ENCODE peak calls at places on chromosomes 7 and 10, in nine cellular contexts. R is fibroblast of lung, T is left ventricle myocardium inferior, G is right cardiac atrium, U is uterus, Q is endodermal cell, C is colonic mucosa, J is ovary, I is thoracic aorta. P is an unnamed sample.

GRCh38 chr10:55024718-55025117 is 223.7 kb upstream of the PCDH15 start:
- DNase-seq in I (no peak), G (no peak), J (no peak), Q (no peak), R (peak; percentile 11), C (no peak), T (no peak), U (no peak), P (no peak)

GRCh38 chr7:69633122-69633892 is 35.0 kb downstream of the AUTS2 start:
- DNase-seq in Q (no peak), T (no peak), R (no peak), U (no peak), G (no peak), C (no peak), I (no peak), J (no peak), P (no peak)

GRCh38 chr10:5589963-5590511 is 65.3 kb downstream of the CALML3 start:
- DNase-seq in G (no peak), I (no peak), C (no peak), R (peak; percentile 47), J (no peak), T (no peak), Q (peak; percentile 70), U (no peak), P (no peak)

GRCh38 chr10:24951201-24952145 is 933 bp downstream of the PRTFDC1 start:
- DNase-seq in C (peak; percentile 73), T (no peak), Q (peak; percentile 91), G (no peak), R (peak; percentile 81), U (peak; percentile 41), J (peak; percentile 55), I (no peak), P (no peak)

GRCh38 chr10:5317547-5318107 is 47.1 kb upstream of the UCN3 start:
- DNase-seq in Q (no peak), J (no peak), G (no peak), C (no peak), R (peak; percentile 20), T (no peak), I (no peak), U (no peak), P (no peak)

GRCh38 chr10:24938525-24938924 is 13.9 kb downstream of the PRTFDC1 start:
- DNase-seq in U (no peak), R (no peak), C (no peak), I (no peak), J (no peak), G (no peak), Q (no peak), T (no peak), P (no peak)

GRCh38 chr10:61907011-61907410 is 5.5 kb downstream of the ARID5B start:
- DNase-seq in T (no peak), C (no peak), G (no peak), J (no peak), Q (no peak), R (no peak), I (no peak), U (no peak), P (no peak)

GRCh38 chr10:22252286-22252800 is 34.5 kb upstream of the EBLN1 start:
- DNase-seq in J (peak; percentile 81), U (peak; percentile 77), C (peak; percentile 26), I (no peak), R (peak; percentile 54), T (peak; percentile 62), Q (peak; percentile 75), G (peak; percentile 73), P (peak; percentile 38)

GRCh38 chr10:62045765-62046521 is 144.4 kb downstream of the ARID5B start:
- DNase-seq in I (no peak), Q (no peak), U (no peak), R (peak; percentile 89), G (no peak), C (no peak), T (no peak), J (no peak), P (no peak)

GRCh38 chr10:97618733-97619132 is 14.6 kb downstream of the MORN4 start:
- DNase-seq in C (no peak), T (no peak), R (no peak), G (no peak), J (no peak), U (no peak), Q (no peak), I (no peak), P (no peak)

GRCh38 chr10:110742801-110743200 is 98.7 kb downstream of the RBM20 start:
- DNase-seq in U (no peak), Q (no peak), G (peak; percentile 56), T (peak; percentile 61), J (no peak), C (no peak), R (no peak), I (no peak), P (no peak)

GRCh38 chr7:69095649-69096048 is 502.6 kb upstream of the AUTS2 start:
- DNase-seq in R (no peak), C (no peak), Q (no peak), J (no peak), T (no peak), U (no peak), I (no peak), G (no peak), P (no peak)

GRCh38 chr7:72140566-72140965 is 271.6 kb downstream of the CALN1 start:
- DNase-seq in I (no peak), U (no peak), T (no peak), C (no peak), R (no peak), J (no peak), G (no peak), Q (no peak), P (no peak)

GRCh38 chr7:86904949-86905834 is 154.3 kb downstream of the ELAPOR2 start:
- DNase-seq in T (no peak), I (no peak), U (no peak), J (no peak), G (no peak), C (peak; percentile 22), Q (peak; percentile 57), R (peak; percentile 31), P (peak; percentile 22)

GRCh38 chr7:148720472-148720871 is 21.8 kb downstream of the CUL1 start:
- DNase-seq in G (no peak), Q (no peak), R (peak; percentile 16), J (no peak), U (no peak), T (no peak), I (no peak), C (no peak), P (no peak)

GRCh38 chr7:24912424-24912823 is 67.6 kb downstream of the OSBPL3 start:
- DNase-seq in I (no peak), R (no peak), G (no peak), Q (no peak), T (no peak), C (no peak), J (no peak), U (no peak), P (no peak)
- H3K4me3 ChIP-seq in I (no peak overlapping the region), R (no peak overlapping the region), G (no peak overlapping the region), Q (no peak overlapping the region), T (no peak overlapping the region), C (no peak overlapping the region), J (no peak overlapping the region), U (no peak overlapping the region), P (no peak overlapping the region)

DNA sequence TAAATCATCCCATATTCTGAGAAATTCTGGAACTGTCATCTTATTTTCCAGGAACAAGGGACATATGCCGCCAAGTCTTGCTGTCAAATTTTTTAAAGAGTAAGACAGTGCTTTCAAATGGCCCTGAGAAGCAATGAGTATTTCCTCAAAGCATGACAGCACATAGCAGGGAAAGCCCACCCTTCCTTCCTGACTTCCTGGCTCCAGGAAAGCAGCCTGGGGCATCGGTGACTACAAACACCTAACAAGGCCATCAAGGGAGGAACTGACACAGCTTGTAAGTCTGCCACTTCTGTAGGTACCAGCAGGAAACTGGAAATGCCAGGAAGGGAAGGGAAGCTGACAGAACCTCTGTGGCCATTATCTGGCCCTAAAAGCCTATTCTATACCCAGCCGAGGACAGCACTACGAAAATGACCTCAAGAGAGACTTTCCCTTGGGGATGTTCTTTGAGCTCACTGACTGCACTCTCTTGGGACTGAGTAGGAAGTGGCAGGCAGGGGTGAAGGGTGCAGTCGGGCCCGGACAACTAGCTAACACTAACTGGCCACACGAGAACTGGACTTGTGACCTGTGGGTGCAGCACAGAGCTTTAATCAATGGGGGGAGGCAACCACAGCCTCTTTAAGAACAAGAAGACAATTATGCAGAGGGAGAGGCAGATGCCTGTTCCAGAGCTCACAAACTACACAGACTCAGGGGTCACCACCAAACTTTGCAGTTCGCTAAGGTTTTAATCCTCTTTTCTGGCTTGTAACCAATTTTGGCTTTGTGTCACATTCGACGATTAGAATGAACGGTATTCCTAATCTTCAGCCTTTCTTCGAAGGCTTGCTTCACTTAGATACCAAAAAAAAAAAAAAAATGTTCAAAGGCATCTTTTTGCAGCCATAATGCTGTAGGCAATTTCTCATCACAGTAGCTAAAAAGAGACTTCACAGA is 52.0 kb downstream of the GRB10 start:
- DNase-seq in C (no peak), I (no peak), J (no peak), U (no peak), R (no peak), T (no peak), Q (no peak), G (no peak), P (no peak)
- H3K27ac ChIP-seq in C (no peak overlapping the region), I (peak overlapping the region; percentile 40), J (no peak overlapping the region), U (no peak overlapping the region), R (no peak overlapping the region), T (peak overlapping the region; percentile 80), Q (no peak overlapping the region), G (peak overlapping the region; percentile 21), P (peak overlapping the region; percentile 16)

DNA sequence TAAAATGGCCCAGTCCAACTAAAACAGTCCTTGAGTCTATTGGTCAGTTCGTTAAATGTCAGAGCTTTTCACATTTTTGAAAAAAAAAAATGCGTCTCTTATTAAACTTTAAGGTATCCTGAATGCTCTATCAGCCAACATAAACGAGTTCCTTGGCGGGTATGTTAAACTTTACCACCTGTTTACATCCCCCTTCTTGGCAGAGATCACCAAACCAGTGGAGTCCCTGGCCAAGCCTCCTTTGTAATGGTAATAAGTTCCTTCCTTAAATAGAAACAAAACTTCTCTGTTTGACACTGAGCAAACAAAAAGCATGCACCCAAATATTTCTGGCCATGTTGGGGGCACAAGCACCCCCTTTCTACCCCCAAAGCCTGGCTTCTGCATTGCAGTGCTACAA is 3.2 kb downstream of the TRIL start:
- DNase-seq in J (no peak), Q (no peak), G (no peak), C (no peak), R (no peak), T (no peak), U (no peak), I (no peak), P (no peak)
- H3K4me3 ChIP-seq in J (no peak overlapping the region), Q (no peak overlapping the region), G (no peak overlapping the region), C (no peak overlapping the region), R (no peak overlapping the region), T (peak overlapping the region; percentile 72), U (no peak overlapping the region), I (no peak overlapping the region), P (no peak overlapping the region)

DNA sequence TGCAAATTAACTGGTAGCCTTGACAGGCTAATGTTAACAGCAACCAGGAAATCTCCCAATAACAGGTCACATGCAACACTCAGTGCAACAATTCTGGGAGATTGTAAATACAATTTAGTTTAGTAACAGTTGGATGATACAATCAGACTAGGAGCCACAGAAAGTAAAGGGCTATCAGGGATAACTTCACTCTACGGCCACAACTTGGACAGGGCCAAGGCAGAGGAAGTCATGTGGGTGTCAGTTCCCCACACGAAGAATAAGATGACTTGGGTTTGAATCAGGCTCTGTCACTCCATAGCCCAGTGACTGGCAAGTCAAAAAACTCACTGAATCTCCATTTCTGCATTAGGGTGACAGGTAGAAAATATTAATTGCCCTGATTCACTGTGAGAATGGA is 217.3 kb upstream of the CCDC6 start:
- DNase-seq in Q (no peak), J (no peak), I (no peak), T (no peak), G (no peak), U (no peak), C (no peak), R (peak; percentile 18), P (no peak)
- H3K27ac ChIP-seq in Q (no peak overlapping the region), J (no peak overlapping the region), I (peak overlapping the region; percentile 74), T (peak overlapping the region; percentile 78), G (peak overlapping the region; percentile 79), U (peak overlapping the region; percentile 64), C (no peak overlapping the region), R (peak overlapping the region; percentile 4), P (peak overlapping the region; percentile 17)

P was measured in tibial nerve.